ENCODE peak calls at places on chromosomes 12 and 14, in five cellular contexts. R, F, P, C and O are unnamed samples.

GRCh38 chr14:46788994-46789393 is 137.4 kb upstream of the RPL10L start:
- DNase-seq in R (no peak), F (no peak), P (no peak), C (no peak), O (no peak)

GRCh38 chr14:96055753-96056508 is 16.8 kb downstream of the C14orf132 start:
- DNase-seq in R (no peak), F (no peak), P (no peak), C (no peak), O (no peak)

GRCh38 chr14:77882098-77882497 is 82.2 kb downstream of the ADCK1 start:
- DNase-seq in R (no peak), F (peak), P (no peak), C (no peak), O (no peak)

GRCh38 chr12:100437038-100437841 is 36.4 kb upstream of the NR1H4 start:
- DNase-seq in R (no peak), F (no peak), P (no peak), C (peak), O (no peak)

GRCh38 chr12:131723532-131723931 is 12.6 kb downstream of the SFSWAP start:
- DNase-seq in R (no peak), F (no peak), P (no peak), C (no peak), O (no peak)

GRCh38 chr12:70217416-70217815 is 25.8 kb upstream of the CNOT2 start:
- DNase-seq in R (no peak), F (no peak), P (no peak), C (no peak), O (no peak)

GRCh38 chr14:44960146-44960545 is 1.6 kb downstream of the KLHL28 start:
- DNase-seq in R (no peak), F (peak), P (no peak), C (no peak), O (peak)

GRCh38 chr12:89597210-89597609 is 71.4 kb upstream of the POC1B start:
- DNase-seq in R (no peak), F (no peak), P (no peak), C (no peak), O (no peak)

GRCh38 chr12:93098077-93098476 is 169.0 kb upstream of the EEA1 start:
- DNase-seq in R (peak), F (peak), P (peak), C (peak), O (peak)

GRCh38 chr12:56414401-56414800 is 34.8 kb downstream of the TIMELESS start:
- DNase-seq in R (no peak), F (no peak), P (no peak), C (no peak), O (no peak)

GRCh38 chr14:93008381-93008780 is 85.4 kb downstream of the CHGA start:
- DNase-seq in R (no peak), F (no peak), P (no peak), C (no peak), O (peak)

GRCh38 chr14:77181603-77182437 is at the start of gene TMEM63C:
- DNase-seq in R (peak), F (peak), P (no peak), C (peak), O (no peak)

GRCh38 chr12:92272301-92272964 is 126.8 kb upstream of the BTG1 start:
- DNase-seq in R (no peak), F (no peak), P (no peak), C (no peak), O (no peak)

GRCh38 chr12:105259226-105259625 is 23.3 kb upstream of the APPL2 start:
- DNase-seq in R (no peak), F (no peak), P (no peak), C (no peak), O (no peak)

GRCh38 chr12:31897791-31898503 is 61.3 kb upstream of the RESF1 start:
- DNase-seq in R (no peak), F (peak), P (peak), C (peak), O (no peak)

GRCh38 chr12:78864483-78865296 is at the start of gene SYT1:
- DNase-seq in R (no peak), F (no peak), P (no peak), C (peak), O (peak)

GRCh38 chr12:94603434-94604068 is 46.8 kb downstream of the TMCC3 start:
- DNase-seq in R (peak), F (peak), P (no peak), C (no peak), O (peak)

GRCh38 chr14:37122288-37122687 is 50.1 kb downstream of the SLC25A21 start:
- DNase-seq in R (no peak), F (no peak), P (no peak), C (peak), O (peak)

GRCh38 chr12:80271770-80272169 is 172.3 kb upstream of the PTPRQ start:
- DNase-seq in R (no peak), F (no peak), P (no peak), C (peak), O (peak)

GRCh38 chr12:67220065-67220464 is 49.1 kb upstream of the CAND1 start:
- DNase-seq in R (no peak), F (no peak), P (no peak), C (peak), O (peak)

GRCh38 chr14:74836251-74836957 is 39.5 kb downstream of the PROX2 start:
- DNase-seq in R (no peak), F (no peak), P (no peak), C (peak), O (peak)

GRCh38 chr12:54000105-54000773 is at the start of gene HOXC9:
- DNase-seq in R (no peak), F (no peak), P (peak), C (no peak), O (peak)

GRCh38 chr12:46657416-46658411 is 168.1 kb downstream of the SLC38A4 start:
- DNase-seq in R (no peak), F (no peak), P (no peak), C (peak), O (peak)

GRCh38 chr14:101491841-101492240 is 69.5 kb upstream of the DIO3 start:
- DNase-seq in R (no peak), F (no peak), P (no peak), C (no peak), O (no peak)

GRCh38 chr14:55701638-55702037 is 121.6 kb downstream of the KTN1 start:
- DNase-seq in R (no peak), F (no peak), P (no peak), C (no peak), O (no peak)

GRCh38 chr14:89849931-89850330 is 104.6 kb downstream of the EFCAB11 start:
- DNase-seq in R (no peak), F (no peak), P (no peak), C (peak), O (peak)

GRCh38 chr12:75549989-75550388 is 38.6 kb upstream of the KRR1 start:
- DNase-seq in R (no peak), F (no peak), P (no peak), C (no peak), O (no peak)

GRCh38 chr12:116194935-116195431 is 82.5 kb downstream of the MED13L start:
- DNase-seq in R (peak), F (peak), P (no peak), C (no peak), O (no peak)

GRCh38 chr12:7091660-7092228 is 501 bp downstream of the C1R start:
- DNase-seq in R (no peak), F (no peak), P (peak), C (no peak), O (no peak)

GRCh38 chr12:57896139-57896436 is 45.3 kb upstream of the ATP23 start:
- DNase-seq in R (no peak), F (no peak), P (no peak), C (peak), O (peak)

GRCh38 chr12:38456769-38457168 is 140.2 kb downstream of the ALG10B start:
- DNase-seq in R (no peak), F (no peak), P (no peak), C (no peak), O (no peak)

GRCh38 chr14:88189040-88189839 is 133.8 kb downstream of the KCNK10 start:
- DNase-seq in R (no peak), F (peak), P (peak), C (peak), O (peak)

GRCh38 chr12:26870491-26871419 is 37.8 kb upstream of the ITPR2 start:
- DNase-seq in R (no peak), F (no peak), P (no peak), C (peak), O (peak)